ENCODE peak calls at places on chromosomes 12 and 14, in four cellular contexts. One of them, this sample, is unnamed.
A peak's percentile ranks its signal among the peaks of the same experiment; 100 is the strongest.

GRCh38 chr12:24069532-24070395 is 120.3 kb upstream of the SOX5 start:
- DNase-seq in dorsolateral prefrontal cortex: no peak
- DNase-seq in hepatocyte: peak; percentile 73
- DNase-seq in D721Med: no peak
- DNase-seq in this sample: peak; percentile 26

GRCh38 chr12:13383379-13383778 is 186.9 kb downstream of the EMP1 start:
- DNase-seq in dorsolateral prefrontal cortex: no peak
- DNase-seq in hepatocyte: peak; percentile 70
- DNase-seq in D721Med: no peak
- DNase-seq in this sample: no peak

GRCh38 chr12:10968765-10969456 is 17.8 kb downstream of the TAS2R50 start:
- DNase-seq in dorsolateral prefrontal cortex: no peak
- DNase-seq in hepatocyte: no peak
- DNase-seq in D721Med: no peak
- DNase-seq in this sample: no peak

GRCh38 chr12:13745100-13745678 is 236.2 kb downstream of the GRIN2B start:
- DNase-seq in dorsolateral prefrontal cortex: no peak
- DNase-seq in hepatocyte: peak; percentile 32
- DNase-seq in D721Med: no peak
- DNase-seq in this sample: no peak

GRCh38 chr14:34160619-34161018 is 209.7 kb upstream of the EGLN3 start:
- DNase-seq in dorsolateral prefrontal cortex: no peak
- DNase-seq in hepatocyte: no peak
- DNase-seq in D721Med: no peak
- DNase-seq in this sample: no peak

GRCh38 chr12:11923067-11923466 is 147.7 kb upstream of the BCL2L14 start:
- DNase-seq in dorsolateral prefrontal cortex: no peak
- DNase-seq in hepatocyte: no peak
- DNase-seq in D721Med: no peak
- DNase-seq in this sample: no peak

GRCh38 chr12:122102331-122102730 is 23.8 kb downstream of the MLXIP start:
- DNase-seq in dorsolateral prefrontal cortex: no peak
- DNase-seq in hepatocyte: no peak
- DNase-seq in D721Med: no peak
- DNase-seq in this sample: no peak

GRCh38 chr14:75531660-75532317 is 9.5 kb downstream of the BATF start:
- DNase-seq in dorsolateral prefrontal cortex: no peak
- DNase-seq in hepatocyte: no peak
- DNase-seq in D721Med: no peak
- DNase-seq in this sample: no peak

GRCh38 chr14:34356267-34356660 is 105.8 kb downstream of the SPTSSA start:
- DNase-seq in dorsolateral prefrontal cortex: no peak
- DNase-seq in hepatocyte: no peak
- DNase-seq in D721Med: no peak
- DNase-seq in this sample: no peak

GRCh38 chr12:67582238-67582834 is 66.2 kb upstream of the DYRK2 start:
- DNase-seq in dorsolateral prefrontal cortex: no peak
- DNase-seq in hepatocyte: no peak
- DNase-seq in D721Med: no peak
- DNase-seq in this sample: no peak

GRCh38 chr14:67673451-67673850 is 981 bp downstream of the VTI1B start:
- DNase-seq in dorsolateral prefrontal cortex: no peak
- DNase-seq in hepatocyte: no peak
- DNase-seq in D721Med: no peak
- DNase-seq in this sample: no peak

GRCh38 chr14:67674139-67674479 is 323 bp downstream of the VTI1B start:
- DNase-seq in dorsolateral prefrontal cortex: peak; percentile 44
- DNase-seq in hepatocyte: peak; percentile 87
- DNase-seq in D721Med: peak; percentile 40
- DNase-seq in this sample: peak; percentile 71

GRCh38 chr14:67680121-67680602 is 5.7 kb upstream of the VTI1B start:
- DNase-seq in dorsolateral prefrontal cortex: no peak
- DNase-seq in hepatocyte: peak; percentile 56
- DNase-seq in D721Med: no peak
- DNase-seq in this sample: no peak

GRCh38 chr14:67675219-67675582 is 769 bp upstream of the VTI1B start:
- DNase-seq in dorsolateral prefrontal cortex: no peak
- DNase-seq in hepatocyte: no peak
- DNase-seq in D721Med: no peak
- DNase-seq in this sample: no peak

GRCh38 chr14:67674480-67675218 is at the start of gene VTI1B:
- DNase-seq in dorsolateral prefrontal cortex: peak; percentile 63
- DNase-seq in hepatocyte: peak; percentile 89
- DNase-seq in D721Med: peak; percentile 51
- DNase-seq in this sample: peak; percentile 72
- TF ChIP-seq CTCF in dorsolateral prefrontal cortex: peak; percentile 32
- TF ChIP-seq CTCF in hepatocyte: peak; percentile 40
- TF ChIP-seq CTCF in D721Med: peak; percentile 11
- TF ChIP-seq CTCF in this sample: peak; percentile 32

DNA sequence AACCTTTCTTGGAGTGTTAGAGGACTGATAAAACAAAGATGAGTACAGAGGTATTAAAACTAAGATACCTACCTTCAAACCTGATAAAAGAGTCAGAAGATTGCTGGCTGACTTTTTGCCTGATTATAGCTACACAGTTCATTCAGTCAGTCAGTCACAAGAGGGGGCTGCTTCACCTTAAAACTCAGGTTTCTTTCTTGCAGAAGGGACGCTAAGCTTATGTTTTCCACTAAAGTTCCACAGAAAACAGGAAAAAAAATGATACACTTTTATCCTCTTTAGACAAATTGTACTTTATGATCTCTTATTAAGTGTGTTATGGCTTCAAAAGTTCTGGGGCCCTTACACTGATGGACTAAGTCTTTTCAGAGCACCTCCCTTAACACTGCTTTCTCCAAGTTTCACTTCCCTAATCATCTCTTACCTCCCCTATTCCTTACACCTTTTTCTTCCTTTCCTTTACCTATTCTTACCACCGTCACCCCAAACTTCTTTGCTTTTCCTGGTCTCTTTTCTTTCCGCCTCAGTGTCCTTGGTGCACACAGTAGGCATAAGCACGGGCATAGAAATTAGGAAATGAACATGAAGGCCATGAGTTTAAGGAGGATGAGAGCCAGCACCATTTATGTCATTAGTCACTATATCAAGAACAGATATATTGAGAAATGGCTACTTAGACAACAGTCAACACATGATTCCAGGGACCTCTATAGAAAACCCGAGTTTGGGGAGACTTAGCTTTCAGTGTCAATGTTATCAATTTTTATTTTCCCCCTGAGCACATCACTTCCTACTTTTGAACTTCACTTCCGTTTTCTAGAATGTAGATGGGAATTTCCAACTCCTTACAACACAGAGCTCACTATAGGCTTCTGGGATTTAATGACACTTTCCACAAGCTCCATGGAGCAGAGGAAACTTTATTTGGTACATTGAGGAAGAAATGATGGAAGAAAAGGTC is 448.9 kb upstream of the OR4E1 start:
- DNase-seq in dorsolateral prefrontal cortex: no peak
- DNase-seq in hepatocyte: peak; percentile 43
- DNase-seq in D721Med: no peak
- DNase-seq in this sample: no peak
- TF ChIP-seq CTCF in dorsolateral prefrontal cortex: no peak
- TF ChIP-seq CTCF in hepatocyte: peak; percentile 49
- TF ChIP-seq CTCF in D721Med: no peak
- TF ChIP-seq CTCF in this sample: peak; percentile 58

GRCh38 chr14:91062600-91062999 is 2.2 kb upstream of the RPS6KA5 start:
- DNase-seq in dorsolateral prefrontal cortex: no peak
- DNase-seq in hepatocyte: no peak
- DNase-seq in D721Med: no peak
- DNase-seq in this sample: no peak

GRCh38 chr14:91061309-91061887 is 957 bp upstream of the RPS6KA5 start:
- DNase-seq in dorsolateral prefrontal cortex: no peak
- DNase-seq in hepatocyte: no peak
- DNase-seq in D721Med: no peak
- DNase-seq in this sample: no peak

GRCh38 chr14:91058017-91058675 is 2.3 kb downstream of the RPS6KA5 start:
- DNase-seq in dorsolateral prefrontal cortex: no peak
- DNase-seq in hepatocyte: no peak
- DNase-seq in D721Med: no peak
- DNase-seq in this sample: no peak

GRCh38 chr14:91060472-91061308 is at the start of gene RPS6KA5:
- DNase-seq in dorsolateral prefrontal cortex: peak; percentile 99
- DNase-seq in hepatocyte: peak; percentile 100
- DNase-seq in D721Med: peak; percentile 41
- DNase-seq in this sample: peak; percentile 96

DNA sequence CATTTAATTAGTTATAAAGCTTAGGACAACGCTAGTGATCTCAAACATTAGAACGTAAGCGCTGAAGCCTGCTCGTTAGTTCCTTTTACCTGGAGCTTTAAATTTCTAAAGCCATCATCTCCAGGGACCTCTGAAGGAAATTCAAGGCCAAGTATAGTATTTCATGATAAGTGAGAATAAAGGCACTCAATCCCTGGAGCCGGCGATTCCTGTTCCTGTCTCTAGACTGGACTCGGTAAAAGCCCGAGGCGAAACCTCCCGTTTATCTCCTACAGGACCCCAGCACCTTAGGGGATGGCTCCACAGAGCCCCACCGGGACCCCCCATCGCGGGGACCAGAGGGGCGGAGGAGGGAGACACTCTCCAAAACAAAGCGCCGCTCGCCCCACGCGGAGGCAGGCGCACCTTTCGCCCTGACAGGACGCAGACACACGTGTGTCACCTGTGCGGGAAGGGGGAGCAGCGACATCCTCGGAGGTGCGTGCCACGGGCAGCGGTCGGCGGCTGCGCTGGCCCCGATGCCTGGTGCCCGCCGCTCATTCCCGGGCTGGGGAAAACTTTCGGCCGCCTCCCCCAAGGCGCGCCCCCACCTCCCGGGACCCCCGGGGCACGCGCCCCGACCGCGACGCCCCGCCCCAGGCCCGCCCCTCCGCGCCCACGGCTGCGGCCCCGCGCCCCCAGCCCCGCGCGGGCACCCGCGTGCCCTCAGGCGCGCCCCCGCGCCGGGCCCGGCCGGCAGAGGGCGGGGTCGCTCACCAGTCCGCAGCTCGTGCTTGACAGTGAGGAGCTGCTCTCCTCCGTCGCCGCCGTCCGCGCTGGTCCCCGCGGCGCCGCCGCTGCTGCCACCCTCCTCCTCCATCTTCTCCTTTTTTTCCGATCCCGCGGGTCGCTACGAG is 617 bp downstream of the RPS6KA5 start:
- DNase-seq in dorsolateral prefrontal cortex: peak; percentile 24
- DNase-seq in hepatocyte: peak; percentile 82
- DNase-seq in D721Med: no peak
- DNase-seq in this sample: peak; percentile 21
- TF ChIP-seq CTCF in dorsolateral prefrontal cortex: peak; percentile 50
- TF ChIP-seq CTCF in hepatocyte: peak; percentile 17
- TF ChIP-seq CTCF in D721Med: no peak
- TF ChIP-seq CTCF in this sample: peak; percentile 26

DNA sequence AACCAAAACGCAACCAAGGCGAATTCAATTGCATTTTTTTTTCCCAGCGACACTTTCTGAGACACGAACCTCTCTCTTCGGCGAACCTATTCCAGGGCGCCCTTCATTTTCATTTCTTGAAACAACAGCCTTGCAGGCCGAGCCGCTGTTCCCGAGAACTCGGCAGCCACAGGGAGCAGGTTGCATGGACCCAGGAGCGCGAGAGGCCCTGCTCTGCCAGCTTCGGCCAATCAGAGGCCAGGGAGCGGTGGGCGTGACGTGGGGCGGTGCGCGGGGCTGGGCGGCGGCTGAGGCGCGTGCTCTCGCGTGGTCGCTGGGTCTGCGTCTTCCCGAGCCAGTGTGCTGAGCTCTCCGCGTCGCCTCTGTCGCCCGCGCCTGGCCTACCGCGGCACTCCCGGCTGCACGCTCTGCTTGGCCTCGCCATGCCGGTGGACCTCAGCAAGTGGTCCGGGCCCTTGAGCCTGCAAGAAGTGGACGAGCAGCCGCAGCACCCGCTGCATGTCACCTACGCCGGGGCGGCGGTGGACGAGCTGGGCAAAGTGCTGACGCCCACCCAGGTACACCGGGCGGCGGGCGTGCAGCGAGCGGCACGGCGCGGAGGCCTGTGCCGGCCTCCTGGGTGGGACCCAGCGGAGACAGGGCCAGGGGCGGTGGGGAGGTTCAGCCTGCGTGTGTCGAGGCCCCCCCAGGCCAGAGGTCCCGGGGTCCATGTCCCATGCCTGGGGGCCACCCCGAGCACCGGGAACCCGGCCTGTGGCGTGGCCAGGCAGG is at the start of gene PEBP1:
- DNase-seq in dorsolateral prefrontal cortex: peak; percentile 97
- DNase-seq in hepatocyte: peak; percentile 95
- DNase-seq in D721Med: peak; percentile 93
- DNase-seq in this sample: peak; percentile 86
- TF ChIP-seq CTCF in dorsolateral prefrontal cortex: peak; percentile 20
- TF ChIP-seq CTCF in hepatocyte: peak; percentile 13
- TF ChIP-seq CTCF in D721Med: no peak
- TF ChIP-seq CTCF in this sample: no peak

GRCh38 chr14:67317822-67318221 is 41.8 kb downstream of the ATP6V1D start:
- DNase-seq in dorsolateral prefrontal cortex: no peak
- DNase-seq in hepatocyte: no peak
- DNase-seq in D721Med: no peak
- DNase-seq in this sample: no peak
- TF ChIP-seq CTCF in dorsolateral prefrontal cortex: no peak
- TF ChIP-seq CTCF in hepatocyte: no peak
- TF ChIP-seq CTCF in D721Med: no peak
- TF ChIP-seq CTCF in this sample: no peak

GRCh38 chr14:95196268-95196667 is 38.9 kb upstream of the DICER1 start:
- DNase-seq in dorsolateral prefrontal cortex: no peak
- DNase-seq in hepatocyte: no peak
- DNase-seq in D721Med: no peak
- DNase-seq in this sample: no peak
- TF ChIP-seq CTCF in dorsolateral prefrontal cortex: no peak
- TF ChIP-seq CTCF in hepatocyte: peak; percentile 26
- TF ChIP-seq CTCF in D721Med: peak; percentile 40
- TF ChIP-seq CTCF in this sample: peak; percentile 40

GRCh38 chr14:78016532-78016931 is 153.6 kb upstream of the NRXN3 start:
- DNase-seq in dorsolateral prefrontal cortex: no peak
- DNase-seq in hepatocyte: no peak
- DNase-seq in D721Med: no peak
- DNase-seq in this sample: no peak

GRCh38 chr14:78018283-78018682 is 151.9 kb upstream of the NRXN3 start:
- DNase-seq in dorsolateral prefrontal cortex: no peak
- DNase-seq in hepatocyte: no peak
- DNase-seq in D721Med: no peak
- DNase-seq in this sample: no peak

GRCh38 chr14:78023112-78023511 is 147.1 kb upstream of the NRXN3 start:
- DNase-seq in dorsolateral prefrontal cortex: no peak
- DNase-seq in hepatocyte: no peak
- DNase-seq in D721Med: no peak
- DNase-seq in this sample: no peak

GRCh38 chr14:78022059-78022458 is 148.1 kb upstream of the NRXN3 start:
- DNase-seq in dorsolateral prefrontal cortex: peak; percentile 27
- DNase-seq in hepatocyte: peak; percentile 71
- DNase-seq in D721Med: peak; percentile 27
- DNase-seq in this sample: peak; percentile 71
- TF ChIP-seq CTCF in dorsolateral prefrontal cortex: peak; percentile 55
- TF ChIP-seq CTCF in hepatocyte: peak; percentile 60
- TF ChIP-seq CTCF in D721Med: peak; percentile 59
- TF ChIP-seq CTCF in this sample: peak; percentile 69

GRCh38 chr14:20857207-20857606 is 34.0 kb upstream of the RNASE3 start:
- DNase-seq in dorsolateral prefrontal cortex: no peak
- DNase-seq in hepatocyte: no peak
- DNase-seq in D721Med: no peak
- DNase-seq in this sample: no peak
- TF ChIP-seq CTCF in dorsolateral prefrontal cortex: no peak
- TF ChIP-seq CTCF in hepatocyte: no peak
- TF ChIP-seq CTCF in D721Med: no peak
- TF ChIP-seq CTCF in this sample: no peak

This sample was measured in neural crest cell.